ENCODE peak calls at places on chromosome 12, in six cellular contexts. A is H1, F is HCT116, O is K562, M is HepG2, J is GM12878. Q is an unnamed sample.
A peak's percentile ranks its signal among the peaks of the same experiment; 100 is the strongest.

GRCh38 chr12:26520869-26521268 is 312.1 kb downstream of the ITPR2 start:
- DNase-seq in A (no peak), F (no peak), O (no peak), M (no peak), J (no peak), Q (no peak)

GRCh38 chr12:97323154-97323553 is 139.4 kb upstream of the RMST start:
- DNase-seq in A (no peak), F (no peak), O (no peak), M (no peak), J (no peak), Q (no peak)

GRCh38 chr12:125453751-125454150 is 388.5 kb downstream of the AACS start:
- DNase-seq in A (no peak), F (no peak), O (no peak), M (no peak), J (no peak), Q (no peak)

GRCh38 chr12:15278816-15279658 is 43.3 kb upstream of the PTPRO start:
- DNase-seq in A (no peak), F (no peak), O (no peak), M (no peak), J (no peak), Q (peak; percentile 75)

GRCh38 chr12:106118-106561 is 39.6 kb downstream of the IQSEC3 start:
- DNase-seq in A (no peak), F (peak; percentile 7), O (peak; percentile 19), M (peak; percentile 17), J (peak; percentile 68), Q (no peak)

GRCh38 chr12:12028668-12029402 is 41.9 kb upstream of the BCL2L14 start:
- DNase-seq in A (peak; percentile 16), F (no peak), O (no peak), M (no peak), J (no peak), Q (no peak)

GRCh38 chr12:1697253-1697652 is 6.4 kb downstream of the ADIPOR2 start:
- DNase-seq in A (no peak), F (no peak), O (no peak), M (no peak), J (no peak), Q (no peak)

GRCh38 chr12:74890237-74890599 is 319.4 kb downstream of the KCNC2 start:
- DNase-seq in A (no peak), F (peak; percentile 73), O (no peak), M (peak; percentile 15), J (no peak), Q (no peak)

GRCh38 chr12:114945351-114945750 is 261.4 kb upstream of the TBX3 start:
- DNase-seq in A (no peak), F (no peak), O (no peak), M (no peak), J (no peak), Q (no peak)

GRCh38 chr12:121697093-121697698 is 15.4 kb upstream of the TMEM120B start:
- DNase-seq in A (no peak), F (peak; percentile 47), O (peak; percentile 39), M (peak; percentile 53), J (no peak), Q (peak; percentile 79)

GRCh38 chr12:38775457-38775856 is 129.9 kb downstream of the CPNE8 start:
- DNase-seq in A (no peak), F (no peak), O (no peak), M (no peak), J (peak; percentile 76), Q (no peak)

GRCh38 chr12:11746940-11747716 is 97.7 kb downstream of the ETV6 start:
- DNase-seq in A (no peak), F (no peak), O (no peak), M (no peak), J (no peak), Q (no peak)

GRCh38 chr12:114954626-114955025 is 270.7 kb upstream of the TBX3 start:
- DNase-seq in A (no peak), F (no peak), O (no peak), M (no peak), J (no peak), Q (no peak)

GRCh38 chr12:117832459-117833457 is 136.0 kb downstream of the KSR2 start:
- DNase-seq in A (no peak), F (no peak), O (no peak), M (no peak), J (no peak), Q (no peak)

GRCh38 chr12:122403115-122403770 is 19.2 kb downstream of the CLIP1 start:
- DNase-seq in A (no peak), F (no peak), O (no peak), M (no peak), J (no peak), Q (no peak)

GRCh38 chr12:96497800-96498199 is 8.4 kb downstream of the CFAP54 start:
- DNase-seq in A (no peak), F (no peak), O (no peak), M (no peak), J (no peak), Q (no peak)

GRCh38 chr12:125029756-125030358 is 35.4 kb upstream of the AACS start:
- DNase-seq in A (no peak), F (no peak), O (no peak), M (no peak), J (no peak), Q (no peak)

GRCh38 chr12:88063375-88063774 is 34.2 kb upstream of the C12orf50 start:
- DNase-seq in A (no peak), F (no peak), O (no peak), M (no peak), J (no peak), Q (no peak)

GRCh38 chr12:47870175-47870781 is 34.5 kb downstream of the VDR start:
- DNase-seq in A (peak; percentile 56), F (no peak), O (no peak), M (peak; percentile 54), J (peak; percentile 43), Q (no peak)

GRCh38 chr12:51307655-51308593 is 16.1 kb downstream of the BIN2 start:
- DNase-seq in A (no peak), F (peak; percentile 35), O (no peak), M (no peak), J (no peak), Q (no peak)

GRCh38 chr12:57892232-57892987 is 45.9 kb upstream of the CTDSP2 start:
- DNase-seq in A (no peak), F (no peak), O (peak; percentile 52), M (no peak), J (no peak), Q (no peak)

GRCh38 chr12:17591113-17591512 is 498.9 kb downstream of the RERGL start:
- DNase-seq in A (no peak), F (no peak), O (no peak), M (no peak), J (no peak), Q (no peak)

GRCh38 chr12:17592472-17592871 is 497.5 kb downstream of the RERGL start:
- DNase-seq in A (no peak), F (no peak), O (no peak), M (no peak), J (no peak), Q (peak; percentile 5)

GRCh38 chr12:17593715-17594406 is 496.1 kb downstream of the RERGL start:
- DNase-seq in A (no peak), F (no peak), O (no peak), M (no peak), J (no peak), Q (no peak)

GRCh38 chr12:17588968-17589367 is 501.0 kb downstream of the RERGL start:
- DNase-seq in A (no peak), F (peak; percentile 4), O (no peak), M (peak; percentile 2), J (no peak), Q (peak; percentile 75)
- TF ChIP-seq JUND in A (no peak), F (no peak), O (no peak), M (no peak), J (no peak), Q (no peak)

DNA sequence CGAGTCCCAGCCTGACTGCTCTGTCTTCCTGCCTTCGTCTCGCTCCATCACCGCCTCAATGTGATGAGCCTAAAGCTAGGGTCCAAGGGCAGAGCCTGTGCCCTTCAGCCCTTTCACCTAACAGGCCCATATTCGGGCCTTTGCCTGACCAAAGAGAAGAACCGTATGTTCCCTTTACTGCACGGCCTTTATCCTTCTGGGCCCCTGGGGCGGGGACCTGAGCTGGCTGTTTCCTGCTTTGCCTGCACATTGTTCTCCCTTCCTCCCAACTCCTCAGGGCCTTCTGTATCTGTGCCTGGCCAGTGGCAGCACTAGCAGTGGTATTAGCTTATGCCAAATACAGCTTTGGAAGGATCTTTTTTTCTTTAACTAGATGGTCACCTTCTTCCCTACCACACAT is 8.5 kb upstream of the MYL6B start:
- DNase-seq in A (no peak), F (no peak), O (no peak), M (no peak), J (no peak), Q (no peak)
- TF ChIP-seq JUND in A (no peak), F (no peak), O (no peak), M (no peak), J (no peak), Q (no peak)

GRCh38 chr12:9381619-9382018 is 173.4 kb upstream of the PZP start:
- DNase-seq in A (no peak), F (no peak), O (no peak), M (peak; percentile 19), J (no peak), Q (no peak)
- TF ChIP-seq JUND in A (no peak), F (no peak), O (no peak), M (no peak), J (no peak), Q (no peak)

GRCh38 chr12:106582661-106583577 is at the start of gene RFX4:
- DNase-seq in A (peak; percentile 77), F (no peak), O (no peak), M (no peak), J (no peak), Q (no peak)

GRCh38 chr12:106585237-106585834 is 2.5 kb downstream of the RFX4 start:
- DNase-seq in A (no peak), F (no peak), O (no peak), M (no peak), J (no peak), Q (no peak)

GRCh38 chr12:106585862-106586534 is 3.2 kb downstream of the RFX4 start:
- DNase-seq in A (peak; percentile 76), F (no peak), O (no peak), M (no peak), J (no peak), Q (no peak)

GRCh38 chr12:106583578-106584103 is 837 bp downstream of the RFX4 start:
- DNase-seq in A (peak; percentile 86), F (no peak), O (no peak), M (no peak), J (no peak), Q (no peak)

GRCh38 chr12:106584104-106585064 is 1.6 kb downstream of the RFX4 start:
- DNase-seq in A (peak; percentile 67), F (no peak), O (no peak), M (no peak), J (no peak), Q (no peak)
- TF ChIP-seq JUND in A (no peak), F (no peak), O (no peak), M (no peak), J (no peak), Q (no peak)

GRCh38 chr12:106601548-106601947 is 18.7 kb downstream of the RFX4 start:
- DNase-seq in A (no peak), F (no peak), O (no peak), M (no peak), J (no peak), Q (no peak)
- TF ChIP-seq JUND in A (no peak), F (no peak), O (no peak), M (no peak), J (no peak), Q (no peak)

Q was measured in T47D.